ENCODE peak calls at places on chromosomes 16 and 17, in nine cellular contexts. C, J, V, X, F, K, T, D and Q are unnamed samples.

GRCh38 chr17:59680314-59680713 is 26.9 kb downstream of the PTRH2 start:
- DNase-seq in C (no peak), T (no peak), K (no peak), J (no peak), D (no peak), X (no peak), V (no peak), F (no peak), Q (no peak)

GRCh38 chr16:85652431-85653221 is 36.1 kb downstream of the GINS2 start:
- DNase-seq in X (peak; percentile 57), C (peak; percentile 43), T (peak; percentile 66), J (peak; percentile 35), F (peak; percentile 65), D (no peak), V (no peak), K (no peak), Q (no peak)

GRCh38 chr17:43449470-43450202 is 34.1 kb upstream of the DHX8 start:
- DNase-seq in J (no peak), V (no peak), X (no peak), T (no peak), C (no peak), K (no peak), F (no peak), D (no peak), Q (no peak)

GRCh38 chr17:72922223-72922622 is 170.3 kb downstream of the SLC39A11 start:
- DNase-seq in K (no peak), V (no peak), X (no peak), T (no peak), F (no peak), D (no peak), C (no peak), J (no peak), Q (peak; percentile 14)

GRCh38 chr17:33667052-33667509 is 374.0 kb upstream of the ASIC2 start:
- DNase-seq in T (no peak), K (no peak), V (no peak), D (peak; percentile 18), C (no peak), X (no peak), F (no peak), J (no peak), Q (no peak)

GRCh38 chr17:11986179-11986938 is 10.9 kb downstream of the ZNF18 start:
- DNase-seq in D (no peak), C (no peak), T (no peak), J (peak; percentile 44), V (no peak), F (no peak), K (no peak), X (no peak), Q (no peak)

GRCh38 chr16:17476414-17477259 is 5.9 kb upstream of the XYLT1 start:
- DNase-seq in X (no peak), C (peak; percentile 67), V (no peak), T (peak; percentile 41), D (peak; percentile 22), K (no peak), F (no peak), J (peak; percentile 71), Q (no peak)

GRCh38 chr16:57614546-57615343 is 13.7 kb upstream of the ADGRG1 start:
- DNase-seq in V (no peak), C (no peak), K (peak; percentile 25), J (no peak), F (no peak), D (peak; percentile 64), T (no peak), X (no peak), Q (no peak)

GRCh38 chr16:57386381-57386951 is 14.2 kb downstream of the CX3CL1 start:
- DNase-seq in V (no peak), T (no peak), X (no peak), K (no peak), D (no peak), F (no peak), C (no peak), J (peak; percentile 71), Q (peak; percentile 59)

GRCh38 chr16:48576927-48577326 is 33.1 kb downstream of the N4BP1 start:
- DNase-seq in T (no peak), V (no peak), K (no peak), C (no peak), F (no peak), D (peak; percentile 21), X (no peak), J (peak; percentile 41), Q (no peak)

GRCh38 chr16:73062640-73063283 is 14.8 kb upstream of the ZFHX3 start:
- DNase-seq in T (no peak), D (no peak), F (peak; percentile 67), X (no peak), J (peak; percentile 39), V (no peak), C (no peak), K (no peak), Q (no peak)

GRCh38 chr16:89241187-89242003 is 23.9 kb downstream of the ZNF778 start:
- DNase-seq in J (peak; percentile 79), X (peak; percentile 47), K (peak; percentile 65), D (peak; percentile 78), C (peak; percentile 2), F (peak; percentile 82), T (peak; percentile 67), V (peak; percentile 42), Q (peak; percentile 4)

GRCh38 chr16:61957075-61957474 is 79.2 kb downstream of the CDH8 start:
- DNase-seq in T (no peak), K (no peak), X (no peak), J (no peak), C (no peak), F (no peak), D (no peak), V (no peak), Q (no peak)

GRCh38 chr17:78111012-78111726 is 17.4 kb downstream of the TMC6 start:
- DNase-seq in C (no peak), D (no peak), X (no peak), F (no peak), V (no peak), K (no peak), J (no peak), T (no peak), Q (no peak)

GRCh38 chr16:11557811-11558210 is 28.9 kb downstream of the LITAF start:
- DNase-seq in V (no peak), C (no peak), X (no peak), K (no peak), T (no peak), D (no peak), J (no peak), F (no peak), Q (peak; percentile 4)

GRCh38 chr16:52497067-52497816 is 49.7 kb downstream of the TOX3 start:
- DNase-seq in J (peak; percentile 35), V (no peak), D (no peak), T (peak; percentile 89), K (no peak), C (peak; percentile 72), F (peak; percentile 52), X (peak; percentile 88), Q (peak; percentile 74)

GRCh38 chr17:44043326-44043725 is 23.1 kb downstream of the LSM12 start:
- DNase-seq in J (no peak), D (no peak), T (no peak), K (no peak), X (no peak), F (no peak), C (no peak), V (no peak), Q (no peak)

GRCh38 chr17:49548506-49549310 is 27.0 kb upstream of the NXPH3 start:
- DNase-seq in C (no peak), X (no peak), K (no peak), V (no peak), F (peak; percentile 52), T (peak; percentile 39), J (peak; percentile 27), D (no peak), Q (no peak)

GRCh38 chr17:68972119-68972704 is 17.0 kb upstream of the ABCA8 start:
- DNase-seq in F (peak; percentile 16), K (no peak), V (no peak), C (no peak), J (peak; percentile 37), X (peak; percentile 3), T (peak; percentile 28), D (no peak), Q (no peak)

GRCh38 chr16:21614896-21615295 is 15.5 kb downstream of the METTL9 start:
- DNase-seq in C (no peak), F (no peak), J (no peak), D (no peak), K (no peak), V (no peak), X (no peak), T (no peak), Q (no peak)

GRCh38 chr17:28370035-28370743 is at the start of gene VTN:
- DNase-seq in F (peak; percentile 33), V (no peak), J (no peak), C (no peak), K (no peak), X (no peak), D (no peak), T (no peak), Q (no peak)

GRCh38 chr16:53784312-53784711 is 80.4 kb downstream of the FTO start:
- DNase-seq in J (no peak), F (no peak), D (no peak), X (no peak), K (no peak), V (no peak), T (no peak), C (no peak), Q (no peak)

GRCh38 chr17:1882836-1883235 is 53.0 kb downstream of the RPA1 start:
- DNase-seq in J (peak; percentile 20), K (no peak), D (peak; percentile 24), X (no peak), F (peak; percentile 52), T (peak; percentile 16), C (no peak), V (no peak), Q (no peak)